ENCODE peak calls at places on chromosomes 16 and 17, in five cellular contexts. L is left ventricle myocardium inferior, U is AG09309, T is HCT116, K is suprapubic skin. G is an unnamed sample.

GRCh38 chr17:45221997-45222272 is 250 bp downstream of the FMNL1 start:
- DNase-seq in T (no peak), K (no peak), L (no peak), U (no peak), G (no peak)

GRCh38 chr17:76726231-76726765 is at the start of gene JMJD6:
- DNase-seq in U (peak; percentile 85), T (peak; percentile 97), L (peak; percentile 96), K (peak; percentile 98), G (peak; percentile 97)

GRCh38 chr17:35141681-35142466 is at the start of gene NLE1:
- DNase-seq in U (no peak), T (peak; percentile 71), K (peak; percentile 91), L (peak; percentile 80), G (peak; percentile 85)

GRCh38 chr17:68457168-68457538 is at the start of gene WIPI1:
- DNase-seq in U (no peak), L (no peak), T (no peak), K (peak; percentile 89), G (no peak)

GRCh38 chr17:21302711-21303425 is 18.4 kb downstream of the MAP2K3 start:
- DNase-seq in K (no peak), L (no peak), T (no peak), U (no peak), G (no peak)

GRCh38 chr16:25097304-25097988 is 14.1 kb upstream of the LCMT1 start:
- DNase-seq in K (no peak), U (no peak), L (no peak), T (no peak), G (no peak)

GRCh38 chr17:78653382-78653781 is 76.2 kb upstream of the DNAH17 start:
- DNase-seq in U (no peak), K (no peak), T (no peak), L (no peak), G (peak; percentile 49)

GRCh38 chr17:43536236-43537088 is 9.7 kb downstream of the ETV4 start:
- DNase-seq in K (no peak), T (no peak), L (no peak), U (no peak), G (peak; percentile 68)

GRCh38 chr17:5042152-5043022 is 7.2 kb upstream of the SLC52A1 start:
- DNase-seq in T (no peak), K (no peak), L (no peak), U (no peak), G (no peak)

GRCh38 chr17:4420692-4421131 is 13.0 kb upstream of the SPNS3 start:
- DNase-seq in U (peak; percentile 45), T (peak; percentile 71), L (no peak), K (no peak), G (peak; percentile 84)

GRCh38 chr16:8634991-8635736 is 13.7 kb downstream of the METTL22 start:
- DNase-seq in T (no peak), L (no peak), K (no peak), U (no peak), G (peak; percentile 57)

GRCh38 chr17:40015005-40015997 is at the start of gene CSF3:
- DNase-seq in T (no peak), L (no peak), U (no peak), K (no peak), G (peak; percentile 78)

GRCh38 chr17:63675231-63675606 is 24.7 kb downstream of the LIMD2 start:
- DNase-seq in T (no peak), L (no peak), U (no peak), K (no peak), G (peak; percentile 36)

GRCh38 chr16:88561485-88562369 is 8.5 kb upstream of the ZC3H18 start:
- DNase-seq in T (peak; percentile 36), K (no peak), U (no peak), L (no peak), G (peak; percentile 55)

GRCh38 chr17:17885029-17885351 is 48.2 kb upstream of the SREBF1 start:
- DNase-seq in K (no peak), L (no peak), T (no peak), U (no peak), G (no peak)

GRCh38 chr16:67842509-67843342 is 606 bp downstream of the THAP11 start:
- DNase-seq in L (peak; percentile 65), K (no peak), T (no peak), U (no peak), G (peak; percentile 56)

GRCh38 chr17:44916781-44917241 is 1.5 kb upstream of the GFAP start:
- DNase-seq in L (peak; percentile 73), U (peak; percentile 27), T (no peak), K (no peak), G (peak; percentile 50)

GRCh38 chr17:13569740-13570137 is 32.0 kb downstream of the HS3ST3A1 start:
- DNase-seq in T (no peak), L (no peak), K (no peak), U (no peak), G (no peak)

GRCh38 chr17:16929757-16930520 is 42.0 kb downstream of the TNFRSF13B start:
- DNase-seq in K (no peak), L (peak; percentile 6), U (no peak), T (no peak), G (no peak)

GRCh38 chr17:43528319-43528987 is 17.7 kb downstream of the ETV4 start:
- DNase-seq in T (no peak), K (no peak), L (peak; percentile 43), U (no peak), G (no peak)

GRCh38 chr16:1876468-1876867 is 4.5 kb upstream of the MEIOB start:
- DNase-seq in K (no peak), U (no peak), T (no peak), L (no peak), G (no peak)

GRCh38 chr17:50483266-50483665 is 4.6 kb downstream of the RSAD1 start:
- DNase-seq in L (no peak), T (no peak), K (no peak), U (no peak), G (no peak)

GRCh38 chr17:29608986-29609385 is 13.7 kb downstream of the CORO6 start:
- DNase-seq in T (no peak), L (no peak), U (no peak), K (no peak), G (no peak)

GRCh38 chr17:57957886-57958285 is 2.7 kb upstream of the CUEDC1 start:
- DNase-seq in T (no peak), U (no peak), K (peak; percentile 15), L (no peak), G (no peak)

GRCh38 chr16:58252716-58253115 is 42.1 kb downstream of the PRSS54 start:
- DNase-seq in K (no peak), T (no peak), U (no peak), L (no peak), G (no peak)

GRCh38 chr16:51839697-51840462 is 688.8 kb upstream of the SALL1 start:
- DNase-seq in T (no peak), U (no peak), L (no peak), K (no peak), G (peak; percentile 33)

GRCh38 chr16:54176376-54176901 is 110.1 kb downstream of the IRX3 start:
- DNase-seq in L (no peak), U (no peak), K (no peak), T (no peak), G (no peak)

GRCh38 chr16:558298-559020 is 1.7 kb upstream of the PRR35 start:
- DNase-seq in K (no peak), T (no peak), L (peak; percentile 47), U (no peak), G (no peak)

GRCh38 chr16:47965439-47965838 is 190.4 kb downstream of the ABCC12 start:
- DNase-seq in U (no peak), L (no peak), K (no peak), T (no peak), G (peak; percentile 6)

GRCh38 chr16:69363281-69363717 is 11.7 kb upstream of the TMED6 start:
- DNase-seq in K (no peak), L (no peak), U (no peak), T (no peak), G (no peak)

GRCh38 chr17:3635474-3636153 is 436 bp downstream of the SHPK start:
- DNase-seq in L (no peak), K (no peak), U (no peak), T (no peak), G (no peak)

GRCh38 chr16:70696952-70697600 is 11.2 kb upstream of the MTSS2 start:
- DNase-seq in T (no peak), U (no peak), L (no peak), K (no peak), G (no peak)
- H3K4me3 ChIP-seq in T (no peak overlapping the region), U (no peak overlapping the region), L (no peak overlapping the region), K (no peak overlapping the region), G (no peak overlapping the region)

DNA sequence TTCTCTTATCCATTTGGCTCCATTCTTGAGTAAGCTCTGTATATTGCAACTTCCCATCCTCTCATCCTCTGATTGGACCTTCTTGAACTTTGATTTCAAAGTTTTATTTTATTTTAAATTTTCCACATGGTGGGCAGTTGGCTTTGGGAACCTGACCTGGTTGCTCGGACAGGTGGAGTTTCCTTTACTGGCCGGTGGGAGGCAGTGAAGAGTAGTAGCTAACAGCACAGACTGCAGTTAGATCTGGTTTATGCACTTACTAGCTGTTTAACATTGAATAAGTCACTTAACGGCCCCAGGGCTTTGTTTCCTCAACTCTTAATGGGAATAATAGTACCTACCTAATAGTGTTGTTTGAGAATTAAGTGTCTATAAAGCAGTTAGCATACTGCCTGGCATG is 92.8 kb downstream of the GPR139 start:
- DNase-seq in T (peak; percentile 21), U (no peak), L (no peak), K (peak; percentile 23), G (peak; percentile 10)
- TF ChIP-seq CTCF in T (peak; percentile 83), U (no peak), L (no peak), K (no peak), G (peak; percentile 42)

GRCh38 chr17:81646869-81647600 is 9.3 kb downstream of the PDE6G start:
- DNase-seq in K (no peak), U (no peak), T (no peak), L (no peak), G (no peak)

GRCh38 chr17:81647640-81648012 is 8.7 kb downstream of the PDE6G start:
- DNase-seq in T (no peak), U (no peak), K (no peak), L (no peak), G (no peak)

GRCh38 chr17:81650951-81651350 is 5.4 kb downstream of the PDE6G start:
- DNase-seq in T (no peak), K (no peak), L (no peak), U (no peak), G (no peak)

GRCh38 chr17:81648013-81648706 is 8.2 kb downstream of the PDE6G start:
- DNase-seq in K (no peak), T (no peak), U (no peak), L (no peak), G (no peak)

GRCh38 chr17:81648707-81649085 is 7.6 kb downstream of the PDE6G start:
- DNase-seq in L (no peak), U (no peak), K (no peak), T (no peak), G (no peak)
- H3K4me3 ChIP-seq in L (no peak overlapping the region), U (no peak overlapping the region), K (no peak overlapping the region), T (no peak overlapping the region), G (no peak overlapping the region)

DNA sequence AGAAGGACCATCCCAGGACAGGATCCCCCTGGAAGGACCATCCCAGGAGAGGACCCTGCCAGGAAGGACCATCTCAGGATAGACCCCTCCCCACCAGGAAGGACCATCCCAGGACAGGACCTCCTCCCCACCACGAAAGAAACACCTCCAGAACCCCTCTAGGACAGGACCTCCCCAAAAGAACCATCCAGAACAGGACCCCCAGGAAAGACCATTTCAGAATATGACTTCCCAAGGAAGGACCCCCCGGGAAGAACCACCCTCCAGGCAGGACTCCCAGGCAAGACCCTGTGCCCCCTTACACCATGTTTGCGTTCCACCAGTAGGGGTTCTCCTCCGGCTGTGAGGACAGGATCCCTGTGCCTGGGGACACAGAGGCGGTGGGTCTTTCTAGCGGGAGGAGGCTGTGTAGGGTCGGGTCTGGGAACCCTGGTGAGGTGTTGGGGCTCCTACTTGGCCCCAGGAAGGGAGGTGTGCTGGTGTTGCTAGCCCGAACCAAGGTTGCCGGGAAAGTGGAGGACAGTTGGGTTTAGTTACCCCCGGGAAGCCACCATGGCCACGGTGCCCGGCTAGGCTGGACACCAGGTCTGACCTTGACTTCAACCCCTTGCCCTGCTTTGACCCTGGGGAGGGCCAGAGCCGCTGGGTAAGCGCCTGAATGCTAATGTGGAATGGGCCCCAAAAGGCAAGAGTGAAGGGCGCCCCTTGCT is 2.2 kb downstream of the NOTUM start:
- DNase-seq in T (no peak), U (no peak), K (no peak), L (no peak), G (no peak)
- TF ChIP-seq CTCF in T (no peak), U (no peak), K (no peak), L (no peak), G (no peak)

G was measured in fibroblast of pulmonary artery.